ENCODE peak calls at places on chromosomes 2 and 18, in seven cellular contexts. Y is endothelial cell, C is endothelial cell of umbilical vein, B is Calu3, H is lower leg skin, F is psoas muscle, E is A549. A is an unnamed sample.

GRCh38 chr2:181072486-181072885 is 92.1 kb downstream of the UBE2E3 start:
- DNase-seq in F (no peak), B (no peak), C (peak; percentile 58), H (no peak), Y (no peak), E (no peak), A (no peak)

GRCh38 chr2:168722592-168722991 is 79.8 kb upstream of the NOSTRIN start:
- DNase-seq in H (no peak), F (no peak), B (no peak), C (peak; percentile 70), Y (no peak), E (no peak), A (no peak)

GRCh38 chr18:11955299-11956029 is 25.8 kb upstream of the IMPA2 start:
- DNase-seq in H (no peak), F (peak; percentile 70), Y (no peak), B (no peak), E (peak; percentile 79), C (peak; percentile 87), A (peak; percentile 37)

GRCh38 chr2:38528008-38528442 is 74.7 kb downstream of the HNRNPLL start:
- DNase-seq in C (peak; percentile 49), B (peak; percentile 51), H (no peak), E (peak; percentile 73), F (peak; percentile 38), Y (peak; percentile 69), A (peak; percentile 83)

GRCh38 chr2:203993011-203993410 is 56.4 kb downstream of the ICOS start:
- DNase-seq in B (no peak), H (no peak), C (no peak), F (no peak), E (no peak), Y (no peak), A (no peak)

GRCh38 chr2:10495311-10495987 is 47.3 kb upstream of the ODC1 start:
- DNase-seq in E (no peak), B (no peak), C (no peak), F (no peak), Y (no peak), H (peak; percentile 10), A (no peak)

GRCh38 chr18:8793445-8794132 is 88.2 kb downstream of the MTCL1 start:
- DNase-seq in H (no peak), Y (no peak), F (no peak), E (no peak), B (no peak), C (no peak), A (no peak)

GRCh38 chr2:55009277-55010055 is 40.8 kb downstream of the RTN4 start:
- DNase-seq in E (no peak), H (no peak), Y (no peak), F (no peak), B (no peak), C (no peak), A (no peak)

GRCh38 chr2:240337028-240337427 is 98.4 kb upstream of the GPC1 start:
- DNase-seq in E (no peak), C (no peak), F (no peak), H (no peak), Y (no peak), B (no peak), A (no peak)

GRCh38 chr2:54895735-54896134 is 154.5 kb downstream of the RTN4 start:
- DNase-seq in B (no peak), E (no peak), C (no peak), F (no peak), H (no peak), Y (no peak), A (no peak)

GRCh38 chr2:206993964-206994363 is 54.6 kb downstream of the CPO start:
- DNase-seq in F (no peak), H (no peak), Y (no peak), B (no peak), E (no peak), C (no peak), A (no peak)

GRCh38 chr2:104872866-104873688 is 19.2 kb downstream of the POU3F3 start:
- DNase-seq in E (peak; percentile 74), B (peak; percentile 69), Y (peak; percentile 73), F (no peak), H (peak; percentile 52), C (peak; percentile 49), A (peak; percentile 71)

GRCh38 chr18:24270937-24271380 is 126.7 kb downstream of the OSBPL1A start:
- DNase-seq in H (no peak), Y (no peak), C (peak; percentile 36), B (no peak), E (peak; percentile 29), F (no peak), A (no peak)

GRCh38 chr2:195672674-195673073 is 15.6 kb downstream of the SLC39A10 start:
- DNase-seq in E (no peak), Y (no peak), C (no peak), H (no peak), F (no peak), B (no peak), A (no peak)
- TF ChIP-seq CTCF in E (no peak), Y (no peak), C (no peak), H (no peak), F (no peak), B (no peak), A (peak; percentile 33)

GRCh38 chr2:163735692-163736432 is at the start of gene FIGN:
- DNase-seq in Y (peak; percentile 75), C (peak; percentile 91), F (peak; percentile 85), B (peak; percentile 65), H (peak; percentile 52), E (peak; percentile 81), A (peak; percentile 78)

GRCh38 chr2:163737169-163737439 is 1.3 kb upstream of the FIGN start:
- DNase-seq in E (no peak), Y (no peak), B (no peak), F (no peak), H (no peak), C (no peak), A (no peak)

GRCh38 chr2:163737563-163737962 is 1.8 kb upstream of the FIGN start:
- DNase-seq in F (no peak), Y (no peak), B (no peak), C (no peak), H (no peak), E (no peak), A (no peak)

GRCh38 chr2:163734911-163735691 is 707 bp downstream of the FIGN start:
- DNase-seq in B (no peak), E (peak; percentile 16), C (peak; percentile 64), F (no peak), Y (no peak), H (no peak), A (no peak)

DNA sequence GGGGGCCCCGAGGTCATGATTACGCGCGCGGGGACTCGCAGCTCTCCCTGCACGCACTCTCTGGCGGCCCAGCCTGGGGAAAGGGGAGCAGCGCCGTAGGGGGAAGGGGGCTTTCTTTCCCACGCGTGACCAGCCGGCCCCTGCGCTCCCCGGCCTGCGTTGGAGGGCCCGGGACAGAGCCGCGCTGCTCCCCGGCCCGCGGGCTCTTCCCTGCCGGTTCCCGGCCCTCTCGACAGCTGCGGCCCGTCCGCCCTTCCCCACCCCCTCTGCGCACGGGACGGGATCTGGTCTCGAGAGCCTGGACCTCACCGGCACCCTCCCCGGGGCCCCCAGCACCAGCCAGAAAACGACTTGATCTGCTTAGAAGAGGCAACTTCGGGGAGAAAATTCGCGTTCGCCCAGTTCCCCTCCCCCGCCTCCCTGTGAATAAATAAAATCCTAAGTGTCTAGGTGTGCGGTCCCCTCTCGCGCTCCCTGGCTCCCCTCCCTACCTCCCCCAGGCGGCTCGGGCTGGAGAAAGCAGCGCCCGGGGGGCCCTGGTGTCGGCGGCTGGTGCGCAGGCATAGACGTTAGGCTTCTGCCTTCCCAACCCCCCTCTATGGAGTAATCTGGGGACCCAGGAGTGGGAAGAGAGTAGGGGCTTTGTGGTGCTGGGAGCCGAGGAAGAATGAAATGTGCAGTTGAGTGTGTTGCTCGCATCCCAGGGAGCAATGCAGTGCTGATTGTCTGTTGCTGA is 793 bp upstream of the FIGN start:
- DNase-seq in B (peak; percentile 74), E (peak; percentile 63), Y (peak; percentile 74), F (peak; percentile 55), C (peak; percentile 53), H (no peak), A (peak; percentile 83)
- TF ChIP-seq CTCF in B (peak; percentile 27), E (no peak), Y (peak; percentile 22), F (peak; percentile 19), C (peak; percentile 5), H (no peak), A (no peak)

DNA sequence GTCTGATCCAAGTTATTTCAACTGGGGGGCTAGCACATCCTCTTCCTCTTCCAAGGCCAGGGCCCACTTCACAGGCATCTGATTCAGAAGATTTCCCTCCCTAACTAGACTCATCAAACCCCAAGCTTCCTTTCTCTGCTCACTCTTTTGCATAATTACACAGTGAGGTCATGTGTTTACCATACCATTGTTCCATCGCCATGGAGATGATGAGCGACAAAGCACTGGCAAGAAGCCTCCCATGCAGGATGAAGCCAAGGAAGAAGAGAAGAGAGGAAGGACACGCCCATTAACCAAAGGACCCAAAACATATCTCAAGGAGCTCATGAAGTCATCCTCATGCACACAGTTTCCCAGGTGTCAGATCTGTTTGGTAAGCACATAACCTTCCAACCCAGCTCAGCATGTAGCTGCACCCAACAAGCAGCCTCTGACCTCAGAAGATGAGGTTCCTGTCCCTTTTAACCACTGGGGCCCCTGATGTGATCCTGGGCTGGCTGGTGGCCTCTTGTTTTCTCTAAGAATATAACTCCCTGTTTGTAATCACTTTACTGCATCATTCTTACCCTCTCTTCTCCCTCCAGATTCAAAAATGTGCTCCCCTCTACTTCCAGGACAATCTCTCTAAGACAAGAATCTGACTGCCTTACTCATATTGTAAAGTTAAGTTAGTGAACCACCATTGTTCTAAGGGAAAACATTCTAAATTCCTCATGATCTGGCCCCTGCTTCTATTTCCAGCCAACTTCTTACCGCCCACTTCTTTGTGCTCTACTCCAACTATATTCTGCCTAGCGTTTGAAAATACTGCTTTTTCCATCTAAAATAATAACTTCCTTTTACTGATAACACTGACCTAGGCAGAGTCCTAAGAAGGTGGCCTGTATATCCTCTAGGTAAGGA is 190.1 kb downstream of the TTC32 start:
- DNase-seq in F (no peak), C (peak; percentile 96), B (peak; percentile 40), Y (peak; percentile 65), E (peak; percentile 89), H (peak; percentile 27), A (no peak)
- TF ChIP-seq CTCF in F (no peak), C (no peak), B (no peak), Y (no peak), E (no peak), H (no peak), A (no peak)

DNA sequence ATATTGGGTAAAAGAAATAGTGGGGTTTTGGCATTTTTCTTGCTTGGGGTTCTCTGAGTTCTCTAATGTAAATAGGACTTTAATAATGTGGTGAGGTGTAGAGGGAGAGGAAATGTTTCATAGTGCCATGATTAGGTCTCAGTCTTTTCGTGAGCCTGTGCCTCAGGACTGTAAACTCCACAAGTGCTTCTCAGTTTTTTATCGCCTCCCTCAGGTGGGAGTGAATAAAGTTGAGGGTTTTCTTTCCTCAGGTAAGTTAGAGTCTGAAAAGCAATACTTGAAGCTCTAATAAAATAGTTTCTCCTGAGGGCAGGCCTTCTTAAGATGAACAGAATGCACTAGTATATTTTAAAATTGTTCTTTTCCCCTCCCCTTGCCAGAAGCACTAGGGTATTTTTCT is 243.1 kb upstream of the SETBP1 start:
- DNase-seq in F (no peak), E (no peak), Y (no peak), B (no peak), C (no peak), H (no peak), A (no peak)
- TF ChIP-seq CTCF in F (no peak), E (no peak), Y (no peak), B (no peak), C (no peak), H (no peak), A (no peak)